ENCODE peak calls at places on chromosome 17, in seven cellular contexts. W is HepG2, A is HCT116, O is H1, X is SK-N-SH, L is GM12878, N is K562. Y is an unnamed sample.

GRCh38 chr17:63700528-63701441 is 860 bp upstream of the LIMD2 start:
- DNase-seq in N (no peak), X (peak), L (no peak), W (no peak), A (no peak), O (no peak), Y (no peak)

GRCh38 chr17:79991924-79992656 is 43.6 kb downstream of the TBC1D16 start:
- DNase-seq in O (no peak), L (no peak), N (no peak), W (peak), A (no peak), X (no peak), Y (peak)

GRCh38 chr17:47950448-47950847 is 7.2 kb downstream of the PRR15L start:
- DNase-seq in W (peak), N (no peak), X (no peak), A (no peak), L (no peak), O (no peak), Y (no peak)

GRCh38 chr17:48997103-48997826 is at the start of gene IGF2BP1:
- DNase-seq in N (no peak), L (no peak), O (peak), X (peak), A (no peak), W (peak), Y (no peak)

GRCh38 chr17:68199837-68200688 is 47.8 kb upstream of the AMZ2 start:
- DNase-seq in L (no peak), N (no peak), W (no peak), X (peak), A (no peak), O (no peak), Y (no peak)

GRCh38 chr17:12909046-12909445 is 108.8 kb downstream of the ELAC2 start:
- DNase-seq in N (no peak), O (no peak), L (peak), X (no peak), W (no peak), A (no peak), Y (no peak)

GRCh38 chr17:57487552-57487951 is 231.2 kb downstream of the MSI2 start:
- DNase-seq in A (no peak), W (no peak), N (no peak), O (no peak), L (no peak), X (no peak), Y (no peak)

GRCh38 chr17:19341641-19342610 is 20.6 kb downstream of the B9D1 start:
- DNase-seq in L (no peak), W (no peak), N (no peak), A (no peak), X (peak), O (no peak), Y (no peak)

GRCh38 chr17:78375401-78376079 is 2.9 kb upstream of the PGS1 start:
- DNase-seq in X (no peak), A (no peak), L (no peak), N (no peak), O (no peak), W (peak), Y (no peak)

GRCh38 chr17:44959821-44960523 is 8.1 kb downstream of the C1QL1 start:
- DNase-seq in X (peak), W (no peak), L (no peak), O (no peak), N (no peak), A (no peak), Y (no peak)

GRCh38 chr17:4533522-4534502 is 21.4 kb downstream of the MYBBP1A start:
- DNase-seq in O (no peak), L (no peak), X (peak), W (peak), N (no peak), A (no peak), Y (peak)

GRCh38 chr17:48723555-48724239 is 712 bp downstream of the PRAC2 start:
- DNase-seq in N (no peak), L (no peak), O (no peak), A (no peak), W (no peak), X (no peak), Y (no peak)

GRCh38 chr17:79622776-79623175 is 11.9 kb upstream of the RBFOX3 start:
- DNase-seq in X (peak), L (no peak), W (no peak), O (no peak), N (no peak), A (no peak), Y (no peak)

GRCh38 chr17:28547623-28548416 is 4.6 kb downstream of the UNC119 start:
- DNase-seq in A (peak), N (peak), X (peak), W (peak), O (peak), L (peak), Y (peak)

GRCh38 chr17:64004903-64005733 is 7.0 kb downstream of the PRR29 start:
- DNase-seq in L (no peak), X (peak), W (no peak), N (no peak), O (no peak), A (no peak), Y (no peak)

GRCh38 chr17:9568957-9569588 is 6.5 kb downstream of the STX8 start:
- DNase-seq in W (no peak), A (no peak), N (no peak), X (no peak), L (no peak), O (no peak), Y (no peak)

GRCh38 chr17:42682400-42683384 is at the start of gene CNTNAP1:
- DNase-seq in W (peak), N (no peak), O (no peak), L (no peak), X (peak), A (no peak), Y (peak)

GRCh38 chr17:79911430-79912399 is 72.5 kb upstream of the CBX4 start:
- DNase-seq in X (no peak), A (no peak), O (no peak), N (no peak), L (no peak), W (no peak), Y (no peak)

GRCh38 chr17:46157443-46158107 is 35.7 kb downstream of the KANSL1 start:
- DNase-seq in N (no peak), O (no peak), L (no peak), A (no peak), W (no peak), X (no peak), Y (no peak)

GRCh38 chr17:36992701-36993100 is 43.9 kb downstream of the AATF start:
- DNase-seq in O (no peak), W (no peak), N (no peak), X (no peak), A (no peak), L (no peak), Y (no peak)

GRCh38 chr17:45332989-45333701 is 16.3 kb upstream of the MAP3K14 start:
- DNase-seq in N (peak), O (no peak), L (no peak), A (no peak), W (no peak), X (no peak), Y (no peak)

GRCh38 chr17:15920758-15921239 is 24.1 kb upstream of the ADORA2B start:
- DNase-seq in N (peak), O (no peak), L (no peak), W (peak), A (peak), X (no peak), Y (no peak)

GRCh38 chr17:51707216-51707615 is 446.9 kb downstream of the UTP18 start:
- DNase-seq in A (no peak), L (no peak), N (no peak), X (no peak), O (no peak), W (no peak), Y (peak)

GRCh38 chr17:27816946-27817345 is 16.6 kb upstream of the NOS2 start:
- DNase-seq in L (no peak), W (no peak), A (no peak), X (no peak), N (no peak), O (no peak), Y (no peak)

GRCh38 chr17:17641621-17642409 is 39.4 kb upstream of the RAI1 start:
- DNase-seq in W (peak), X (peak), A (peak), N (peak), O (peak), L (peak), Y (peak)

GRCh38 chr17:17750881-17751280 is 69.6 kb downstream of the RAI1 start:
- DNase-seq in O (no peak), N (no peak), L (peak), X (no peak), A (no peak), W (no peak), Y (no peak)

GRCh38 chr17:30832438-30832790 is 648 bp downstream of the ATAD5 start:
- DNase-seq in L (no peak), A (no peak), X (no peak), N (no peak), O (no peak), W (no peak), Y (no peak)

GRCh38 chr17:34378664-34379101 is 15.7 kb upstream of the CCL1 start:
- DNase-seq in N (no peak), A (no peak), L (peak), O (no peak), W (no peak), X (no peak), Y (no peak)

GRCh38 chr17:68133370-68134045 is 98.0 kb downstream of the KPNA2 start:
- DNase-seq in X (no peak), A (no peak), W (no peak), N (no peak), O (no peak), L (no peak), Y (no peak)

GRCh38 chr17:31843382-31843780 is 15.7 kb downstream of the COPRS start:
- DNase-seq in X (no peak), A (no peak), L (no peak), O (no peak), W (no peak), N (no peak), Y (peak)

GRCh38 chr17:32875904-32876413 is 965 bp downstream of the MYO1D start:
- DNase-seq in N (no peak), O (no peak), L (no peak), W (no peak), X (no peak), A (no peak), Y (no peak)

GRCh38 chr17:2709173-2709661 is 2.3 kb downstream of the CLUH start:
- DNase-seq in A (no peak), X (no peak), L (peak), W (no peak), O (no peak), N (no peak), Y (peak)
- TF ChIP-seq JUND in A (no peak), X (no peak), L (no peak), W (no peak), O (no peak), N (no peak), Y (no peak)

GRCh38 chr17:72117470-72117747 is 3.4 kb upstream of the SOX9 start:
- DNase-seq in W (no peak), N (no peak), O (no peak), X (no peak), A (no peak), L (no peak), Y (no peak)

GRCh38 chr17:72116692-72117469 is 3.9 kb upstream of the SOX9 start:
- DNase-seq in L (no peak), X (no peak), N (no peak), O (no peak), A (no peak), W (no peak), Y (no peak)

GRCh38 chr17:72118588-72119279 is 2.1 kb upstream of the SOX9 start:
- DNase-seq in W (peak), A (peak), L (peak), X (peak), O (no peak), N (peak), Y (peak)

GRCh38 chr17:72119280-72119962 is 1.4 kb upstream of the SOX9 start:
- DNase-seq in X (no peak), L (no peak), N (no peak), O (no peak), W (no peak), A (no peak), Y (no peak)

GRCh38 chr17:72117748-72118587 is 2.9 kb upstream of the SOX9 start:
- DNase-seq in X (peak), O (no peak), N (no peak), W (no peak), A (no peak), L (no peak), Y (no peak)
- TF ChIP-seq JUND in X (no peak), O (no peak), N (no peak), W (no peak), A (no peak), L (no peak), Y (no peak)

DNA sequence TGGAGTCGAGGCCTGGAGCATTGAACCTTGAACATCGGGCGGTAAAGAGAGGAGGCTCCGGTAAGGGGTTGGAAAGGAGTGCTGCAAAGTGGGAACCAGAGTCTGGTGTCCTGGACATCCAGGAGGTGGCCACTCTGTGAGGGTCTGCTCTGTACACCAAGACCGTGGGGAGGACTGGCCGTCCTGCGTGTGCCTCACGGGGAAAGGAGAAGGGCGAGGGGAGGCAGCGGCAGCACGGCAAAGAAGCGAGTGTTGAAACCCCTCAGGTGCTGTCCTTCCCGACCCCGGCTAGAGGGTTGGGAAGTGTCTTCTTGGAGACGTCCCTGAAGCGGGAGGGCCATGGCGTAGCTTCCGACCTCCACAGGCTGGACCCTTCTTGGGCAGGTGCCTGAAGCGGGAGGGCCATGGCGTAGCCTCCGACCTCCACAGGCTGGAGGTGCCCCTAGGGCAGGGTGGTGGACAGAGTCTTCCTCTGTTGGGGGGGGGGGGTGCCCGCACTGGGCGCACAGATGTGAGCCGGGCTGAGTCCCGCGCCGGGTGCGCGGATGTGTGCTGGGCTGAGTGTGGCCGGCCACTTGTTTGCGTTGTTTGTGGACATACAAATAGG is 42.0 kb downstream of the FOXK2 start:
- DNase-seq in O (no peak), L (no peak), X (no peak), A (no peak), W (peak), N (no peak), Y (no peak)
- TF ChIP-seq JUND in O (no peak), L (no peak), X (no peak), A (no peak), W (no peak), N (no peak), Y (no peak)

GRCh38 chr17:41010421-41010820 is 1.5 kb upstream of the KRTAP3-1 start:
- DNase-seq in O (no peak), W (no peak), L (no peak), X (no peak), N (no peak), A (no peak), Y (no peak)

GRCh38 chr17:41013181-41013580 is 4.3 kb upstream of the KRTAP3-1 start:
- DNase-seq in W (no peak), X (no peak), N (no peak), L (no peak), A (no peak), O (no peak), Y (no peak)

GRCh38 chr17:41009301-41009760 is 403 bp upstream of the KRTAP3-1 start:
- DNase-seq in L (no peak), N (no peak), X (no peak), W (peak), A (no peak), O (no peak), Y (peak)

GRCh38 chr17:41009936-41010335 is 1.0 kb upstream of the KRTAP3-1 start:
- DNase-seq in A (no peak), L (no peak), N (no peak), X (no peak), O (no peak), W (peak), Y (no peak)

DNA sequence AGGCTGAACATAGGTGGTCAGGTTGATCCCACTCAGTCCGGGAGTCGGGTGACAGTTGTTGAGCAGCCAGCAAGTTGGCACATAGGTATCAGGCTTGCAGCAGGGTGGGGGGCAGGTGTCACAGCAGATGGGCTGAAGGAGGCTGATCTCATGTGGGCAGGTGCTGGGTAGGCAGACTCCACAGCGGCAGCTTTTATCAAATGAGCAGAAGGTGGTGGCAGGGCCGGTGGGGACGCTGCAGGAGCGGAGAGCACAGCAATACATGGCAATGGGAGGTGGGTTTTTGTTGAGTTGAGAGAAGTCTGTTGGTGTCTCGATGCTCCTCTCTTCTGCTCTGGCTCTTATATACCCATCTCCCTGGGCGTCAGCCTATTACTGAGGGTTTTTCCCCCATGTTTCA is at the start of gene KRTAP3-1:
- DNase-seq in W (peak), X (no peak), A (no peak), N (no peak), O (no peak), L (no peak), Y (peak)
- TF ChIP-seq JUND in W (no peak), X (no peak), A (no peak), N (no peak), O (no peak), L (no peak), Y (no peak)

DNA sequence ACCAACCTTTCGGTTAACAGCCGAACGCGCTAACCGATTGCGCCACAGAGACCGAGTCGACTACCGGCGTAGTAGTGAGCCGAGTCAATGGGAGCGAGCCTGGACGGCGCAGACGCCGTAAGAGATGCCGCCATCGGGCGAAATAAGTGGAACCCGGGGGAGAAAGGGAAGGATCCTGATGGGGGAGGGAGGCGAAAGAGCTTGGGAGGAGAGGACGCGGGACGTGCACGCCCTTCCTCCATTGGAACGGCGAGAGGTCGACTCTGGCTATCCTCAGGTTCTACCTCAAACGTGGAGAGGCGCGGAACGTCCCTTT is 780 bp upstream of the PSMB3 start:
- DNase-seq in O (no peak), A (peak), L (peak), N (peak), X (peak), W (peak), Y (no peak)
- TF ChIP-seq JUND in O (no peak), A (no peak), L (no peak), N (peak), X (no peak), W (no peak), Y (no peak)

DNA sequence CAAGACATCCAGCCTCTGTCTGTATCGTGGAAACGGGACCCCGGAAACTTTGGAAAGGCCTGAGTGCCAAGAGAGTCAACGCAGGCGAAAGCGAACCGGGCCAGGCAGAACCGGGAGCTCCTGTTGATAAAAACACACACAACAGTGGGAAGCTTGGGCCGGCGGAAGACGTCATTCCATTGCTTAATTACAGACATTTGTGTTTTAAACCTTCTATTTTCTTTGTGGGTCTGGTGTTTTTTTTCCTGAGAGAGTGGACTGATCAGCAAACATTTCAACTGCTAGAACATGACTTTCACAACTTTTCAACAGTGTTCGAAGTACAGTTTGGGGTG is 879 bp upstream of the RNF157 start:
- DNase-seq in L (no peak), N (no peak), A (no peak), X (no peak), O (no peak), W (peak), Y (no peak)
- TF ChIP-seq JUND in L (no peak), N (no peak), A (no peak), X (no peak), O (no peak), W (no peak), Y (no peak)

GRCh38 chr17:77320046-77320445 is 179.3 kb downstream of the SEC14L1 start:
- DNase-seq in A (no peak), N (no peak), W (no peak), X (peak), O (no peak), L (no peak), Y (no peak)

GRCh38 chr17:77320501-77321256 is 179.9 kb downstream of the SEC14L1 start:
- DNase-seq in A (no peak), N (peak), W (no peak), O (no peak), L (peak), X (peak), Y (no peak)

GRCh38 chr17:77318491-77319210 is 177.9 kb downstream of the SEC14L1 start:
- DNase-seq in N (no peak), L (no peak), X (peak), W (no peak), O (no peak), A (no peak), Y (no peak)

GRCh38 chr17:77318021-77318420 is 177.3 kb downstream of the SEC14L1 start:
- DNase-seq in O (no peak), W (no peak), L (no peak), X (no peak), A (no peak), N (no peak), Y (no peak)

GRCh38 chr17:77319211-77320031 is 178.7 kb downstream of the SEC14L1 start:
- DNase-seq in O (no peak), N (peak), X (peak), L (no peak), W (no peak), A (peak), Y (no peak)
- TF ChIP-seq JUND in O (no peak), N (peak), X (peak), L (no peak), W (no peak), A (peak), Y (no peak)

GRCh38 chr17:7822126-7822525 is 11.9 kb upstream of the KDM6B start:
- DNase-seq in O (no peak), L (no peak), A (no peak), N (no peak), W (no peak), X (no peak), Y (no peak)
- TF ChIP-seq JUND in O (no peak), L (no peak), A (no peak), N (no peak), W (no peak), X (no peak), Y (no peak)

Y was measured in T47D.